ENCODE peak calls at places on chromosomes 6 and 20, in seven cellular contexts. One of them, this sample, is unnamed.

GRCh38 chr6:8017276-8017701 is 46.9 kb downstream of the BLOC1S5 start:
- DNase-seq in fibroblast of mammary gland: no peak
- DNase-seq in SK-N-SH: no peak
- DNase-seq in AG09309: no peak
- DNase-seq in testis: no peak
- DNase-seq in WTC11: no peak
- DNase-seq in astrocyte of the cerebellum: no peak
- DNase-seq in this sample: no peak

GRCh38 chr20:62177307-62177706 is 5.5 kb upstream of the MTG2 start:
- DNase-seq in fibroblast of mammary gland: no peak
- DNase-seq in SK-N-SH: peak
- DNase-seq in astrocyte of the cerebellum: no peak
- DNase-seq in WTC11: no peak
- DNase-seq in AG09309: no peak
- DNase-seq in testis: no peak
- DNase-seq in this sample: no peak

GRCh38 chr20:64055893-64056638 is 6.6 kb upstream of the SOX18 start:
- DNase-seq in AG09309: no peak
- DNase-seq in fibroblast of mammary gland: no peak
- DNase-seq in testis: peak
- DNase-seq in astrocyte of the cerebellum: no peak
- DNase-seq in WTC11: no peak
- DNase-seq in SK-N-SH: peak
- DNase-seq in this sample: no peak

GRCh38 chr20:38286586-38287502 is 17.1 kb upstream of the BPI start:
- DNase-seq in testis: peak
- DNase-seq in SK-N-SH: no peak
- DNase-seq in fibroblast of mammary gland: no peak
- DNase-seq in WTC11: no peak
- DNase-seq in astrocyte of the cerebellum: peak
- DNase-seq in AG09309: no peak
- DNase-seq in this sample: no peak

GRCh38 chr6:162173448-162173847 is 554.1 kb downstream of the PRKN start:
- DNase-seq in testis: no peak
- DNase-seq in AG09309: no peak
- DNase-seq in WTC11: no peak
- DNase-seq in fibroblast of mammary gland: no peak
- DNase-seq in SK-N-SH: no peak
- DNase-seq in astrocyte of the cerebellum: no peak
- DNase-seq in this sample: no peak

GRCh38 chr6:28923318-28924102 is at the start of gene TRIM27:
- DNase-seq in WTC11: peak
- DNase-seq in testis: peak
- DNase-seq in SK-N-SH: peak
- DNase-seq in AG09309: no peak
- DNase-seq in fibroblast of mammary gland: peak
- DNase-seq in astrocyte of the cerebellum: no peak
- DNase-seq in this sample: peak

GRCh38 chr6:12182676-12183075 is 107.5 kb upstream of the EDN1 start:
- DNase-seq in SK-N-SH: no peak
- DNase-seq in testis: no peak
- DNase-seq in AG09309: no peak
- DNase-seq in fibroblast of mammary gland: peak
- DNase-seq in WTC11: no peak
- DNase-seq in astrocyte of the cerebellum: no peak
- DNase-seq in this sample: no peak

GRCh38 chr20:3446779-3447178 is 24.0 kb upstream of the ATRN start:
- DNase-seq in astrocyte of the cerebellum: no peak
- DNase-seq in SK-N-SH: no peak
- DNase-seq in AG09309: no peak
- DNase-seq in fibroblast of mammary gland: no peak
- DNase-seq in testis: no peak
- DNase-seq in WTC11: no peak
- DNase-seq in this sample: no peak

GRCh38 chr20:10864076-10864672 is 190.4 kb upstream of the JAG1 start:
- DNase-seq in astrocyte of the cerebellum: no peak
- DNase-seq in testis: peak
- DNase-seq in SK-N-SH: no peak
- DNase-seq in AG09309: no peak
- DNase-seq in WTC11: peak
- DNase-seq in fibroblast of mammary gland: peak
- DNase-seq in this sample: no peak

GRCh38 chr6:40247516-40248115 is 313.4 kb upstream of the MOCS1 start:
- DNase-seq in SK-N-SH: no peak
- DNase-seq in WTC11: no peak
- DNase-seq in astrocyte of the cerebellum: no peak
- DNase-seq in AG09309: no peak
- DNase-seq in fibroblast of mammary gland: no peak
- DNase-seq in testis: no peak
- DNase-seq in this sample: no peak

GRCh38 chr6:33824461-33825154 is 20.8 kb upstream of the MLN start:
- DNase-seq in WTC11: no peak
- DNase-seq in SK-N-SH: no peak
- DNase-seq in AG09309: no peak
- DNase-seq in fibroblast of mammary gland: no peak
- DNase-seq in testis: no peak
- DNase-seq in astrocyte of the cerebellum: no peak
- DNase-seq in this sample: no peak

GRCh38 chr20:47228654-47229053 is 127.8 kb downstream of the ZMYND8 start:
- DNase-seq in astrocyte of the cerebellum: no peak
- DNase-seq in fibroblast of mammary gland: no peak
- DNase-seq in AG09309: no peak
- DNase-seq in testis: no peak
- DNase-seq in SK-N-SH: no peak
- DNase-seq in WTC11: no peak
- DNase-seq in this sample: no peak

GRCh38 chr20:21099653-21100589 is 6.2 kb downstream of the LINC00237 start:
- DNase-seq in astrocyte of the cerebellum: no peak
- DNase-seq in WTC11: peak
- DNase-seq in testis: peak
- DNase-seq in AG09309: no peak
- DNase-seq in fibroblast of mammary gland: no peak
- DNase-seq in SK-N-SH: peak
- DNase-seq in this sample: peak

GRCh38 chr20:51700809-51701285 is 67.3 kb downstream of the ATP9A start:
- DNase-seq in testis: peak
- DNase-seq in fibroblast of mammary gland: peak
- DNase-seq in WTC11: peak
- DNase-seq in SK-N-SH: peak
- DNase-seq in astrocyte of the cerebellum: peak
- DNase-seq in AG09309: no peak
- DNase-seq in this sample: no peak

GRCh38 chr6:157823523-157824370 is 701 bp downstream of the SNX9 start:
- DNase-seq in testis: peak
- DNase-seq in astrocyte of the cerebellum: peak
- DNase-seq in fibroblast of mammary gland: peak
- DNase-seq in WTC11: peak
- DNase-seq in SK-N-SH: peak
- DNase-seq in AG09309: no peak
- DNase-seq in this sample: peak

GRCh38 chr20:37408202-37408929 is 62.4 kb downstream of the SRC start:
- DNase-seq in astrocyte of the cerebellum: no peak
- DNase-seq in SK-N-SH: peak
- DNase-seq in WTC11: no peak
- DNase-seq in AG09309: no peak
- DNase-seq in testis: no peak
- DNase-seq in fibroblast of mammary gland: no peak
- DNase-seq in this sample: no peak

GRCh38 chr6:5112065-5112799 is 27.1 kb downstream of the PPP1R3G start:
- DNase-seq in fibroblast of mammary gland: peak
- DNase-seq in WTC11: no peak
- DNase-seq in testis: no peak
- DNase-seq in AG09309: no peak
- DNase-seq in astrocyte of the cerebellum: no peak
- DNase-seq in SK-N-SH: no peak
- DNase-seq in this sample: no peak

GRCh38 chr20:51917886-51918545 is 115.7 kb upstream of the SALL4 start:
- DNase-seq in WTC11: no peak
- DNase-seq in astrocyte of the cerebellum: no peak
- DNase-seq in SK-N-SH: no peak
- DNase-seq in testis: no peak
- DNase-seq in fibroblast of mammary gland: no peak
- DNase-seq in AG09309: no peak
- DNase-seq in this sample: no peak

GRCh38 chr6:73943930-73944652 is 248.1 kb downstream of the CD109 start:
- DNase-seq in SK-N-SH: no peak
- DNase-seq in astrocyte of the cerebellum: no peak
- DNase-seq in fibroblast of mammary gland: no peak
- DNase-seq in WTC11: no peak
- DNase-seq in testis: no peak
- DNase-seq in AG09309: no peak
- DNase-seq in this sample: no peak

GRCh38 chr6:147204060-147204785 is at the start of gene STXBP5:
- DNase-seq in testis: peak
- DNase-seq in SK-N-SH: peak
- DNase-seq in AG09309: no peak
- DNase-seq in WTC11: peak
- DNase-seq in fibroblast of mammary gland: peak
- DNase-seq in astrocyte of the cerebellum: no peak
- DNase-seq in this sample: peak

GRCh38 chr6:31521835-31522234 is 6.9 kb upstream of the MCCD1 start:
- DNase-seq in astrocyte of the cerebellum: no peak
- DNase-seq in WTC11: no peak
- DNase-seq in AG09309: no peak
- DNase-seq in fibroblast of mammary gland: no peak
- DNase-seq in SK-N-SH: no peak
- DNase-seq in testis: peak
- DNase-seq in this sample: no peak

GRCh38 chr6:71349395-71349794 is 60.8 kb downstream of the OGFRL1 start:
- DNase-seq in fibroblast of mammary gland: peak
- DNase-seq in WTC11: no peak
- DNase-seq in AG09309: no peak
- DNase-seq in testis: no peak
- DNase-seq in astrocyte of the cerebellum: peak
- DNase-seq in SK-N-SH: peak
- DNase-seq in this sample: no peak

GRCh38 chr6:145722190-145722589 is 13.1 kb downstream of the EPM2A start:
- DNase-seq in AG09309: no peak
- DNase-seq in SK-N-SH: no peak
- DNase-seq in fibroblast of mammary gland: no peak
- DNase-seq in testis: no peak
- DNase-seq in astrocyte of the cerebellum: no peak
- DNase-seq in WTC11: no peak
- DNase-seq in this sample: no peak

GRCh38 chr20:48684501-48685041 is 143.2 kb downstream of the PREX1 start:
- DNase-seq in AG09309: no peak
- DNase-seq in fibroblast of mammary gland: no peak
- DNase-seq in testis: no peak
- DNase-seq in SK-N-SH: no peak
- DNase-seq in astrocyte of the cerebellum: no peak
- DNase-seq in WTC11: no peak
- DNase-seq in this sample: no peak

GRCh38 chr6:162907876-162908481 is 180.2 kb downstream of the PACRG start:
- DNase-seq in fibroblast of mammary gland: peak
- DNase-seq in testis: no peak
- DNase-seq in SK-N-SH: no peak
- DNase-seq in astrocyte of the cerebellum: no peak
- DNase-seq in AG09309: no peak
- DNase-seq in WTC11: no peak
- DNase-seq in this sample: no peak

GRCh38 chr6:116766506-116767176 is 1.1 kb upstream of the FAM162B start:
- DNase-seq in AG09309: no peak
- DNase-seq in WTC11: no peak
- DNase-seq in fibroblast of mammary gland: no peak
- DNase-seq in astrocyte of the cerebellum: no peak
- DNase-seq in testis: no peak
- DNase-seq in SK-N-SH: peak
- DNase-seq in this sample: no peak

GRCh38 chr20:48387675-48388074 is 440.1 kb downstream of the PREX1 start:
- DNase-seq in SK-N-SH: no peak
- DNase-seq in WTC11: no peak
- DNase-seq in fibroblast of mammary gland: no peak
- DNase-seq in testis: no peak
- DNase-seq in astrocyte of the cerebellum: no peak
- DNase-seq in AG09309: no peak
- DNase-seq in this sample: no peak

GRCh38 chr6:19205076-19205475 is 632.1 kb upstream of the ID4 start:
- DNase-seq in fibroblast of mammary gland: no peak
- DNase-seq in astrocyte of the cerebellum: no peak
- DNase-seq in WTC11: no peak
- DNase-seq in testis: no peak
- DNase-seq in AG09309: no peak
- DNase-seq in SK-N-SH: no peak
- DNase-seq in this sample: no peak

GRCh38 chr6:19209202-19209601 is 628.0 kb upstream of the ID4 start:
- DNase-seq in AG09309: no peak
- DNase-seq in SK-N-SH: no peak
- DNase-seq in astrocyte of the cerebellum: no peak
- DNase-seq in WTC11: no peak
- DNase-seq in testis: no peak
- DNase-seq in fibroblast of mammary gland: no peak
- DNase-seq in this sample: no peak

GRCh38 chr6:19214231-19214630 is 622.9 kb upstream of the ID4 start:
- DNase-seq in WTC11: no peak
- DNase-seq in AG09309: no peak
- DNase-seq in SK-N-SH: no peak
- DNase-seq in astrocyte of the cerebellum: no peak
- DNase-seq in testis: no peak
- DNase-seq in fibroblast of mammary gland: no peak
- DNase-seq in this sample: no peak

GRCh38 chr6:19210849-19211590 is 626.1 kb upstream of the ID4 start:
- DNase-seq in astrocyte of the cerebellum: no peak
- DNase-seq in SK-N-SH: peak
- DNase-seq in WTC11: peak
- DNase-seq in fibroblast of mammary gland: no peak
- DNase-seq in testis: peak
- DNase-seq in AG09309: no peak
- DNase-seq in this sample: no peak
- TF ChIP-seq CTCF in astrocyte of the cerebellum: peak
- TF ChIP-seq CTCF in SK-N-SH: peak
- TF ChIP-seq CTCF in WTC11: peak
- TF ChIP-seq CTCF in fibroblast of mammary gland: no peak
- TF ChIP-seq CTCF in testis: no peak
- TF ChIP-seq CTCF in AG09309: no peak
- TF ChIP-seq CTCF in this sample: no peak

GRCh38 chr20:22289442-22289841 is 294.9 kb downstream of the FOXA2 start:
- DNase-seq in SK-N-SH: no peak
- DNase-seq in WTC11: no peak
- DNase-seq in testis: no peak
- DNase-seq in astrocyte of the cerebellum: no peak
- DNase-seq in AG09309: no peak
- DNase-seq in fibroblast of mammary gland: no peak
- DNase-seq in this sample: no peak
- TF ChIP-seq CTCF in SK-N-SH: no peak
- TF ChIP-seq CTCF in WTC11: no peak
- TF ChIP-seq CTCF in testis: no peak
- TF ChIP-seq CTCF in astrocyte of the cerebellum: no peak
- TF ChIP-seq CTCF in AG09309: no peak
- TF ChIP-seq CTCF in fibroblast of mammary gland: no peak
- TF ChIP-seq CTCF in this sample: no peak

GRCh38 chr6:152189736-152190135 is 382.3 kb downstream of the ESR1 start:
- DNase-seq in astrocyte of the cerebellum: no peak
- DNase-seq in WTC11: no peak
- DNase-seq in AG09309: no peak
- DNase-seq in SK-N-SH: no peak
- DNase-seq in testis: no peak
- DNase-seq in fibroblast of mammary gland: peak
- DNase-seq in this sample: no peak
- TF ChIP-seq CTCF in astrocyte of the cerebellum: no peak
- TF ChIP-seq CTCF in WTC11: no peak
- TF ChIP-seq CTCF in AG09309: no peak
- TF ChIP-seq CTCF in SK-N-SH: no peak
- TF ChIP-seq CTCF in testis: no peak
- TF ChIP-seq CTCF in fibroblast of mammary gland: no peak
- TF ChIP-seq CTCF in this sample: no peak

GRCh38 chr6:148577687-148578488 is 168.9 kb upstream of the UST start:
- DNase-seq in testis: peak
- DNase-seq in fibroblast of mammary gland: peak
- DNase-seq in WTC11: peak
- DNase-seq in SK-N-SH: peak
- DNase-seq in astrocyte of the cerebellum: peak
- DNase-seq in AG09309: peak
- DNase-seq in this sample: no peak
- TF ChIP-seq CTCF in testis: peak
- TF ChIP-seq CTCF in fibroblast of mammary gland: peak
- TF ChIP-seq CTCF in WTC11: no peak
- TF ChIP-seq CTCF in SK-N-SH: peak
- TF ChIP-seq CTCF in astrocyte of the cerebellum: peak
- TF ChIP-seq CTCF in AG09309: peak
- TF ChIP-seq CTCF in this sample: peak